ENCODE peak calls at places on chromosomes 16 and 17, in eight cellular contexts. R, J, A, X, M, C, F and L are unnamed samples.

GRCh38 chr16:89737341-89738071 is 16.2 kb downstream of the ZNF276 start:
- DNase-seq in A (no peak), C (no peak), X (no peak), J (no peak), F (peak; percentile 24), M (no peak), R (peak; percentile 71), L (no peak)

GRCh38 chr16:81902025-81902424 is 109.2 kb downstream of the SDR42E1 start:
- DNase-seq in A (no peak), R (no peak), M (no peak), X (no peak), C (no peak), F (no peak), J (no peak), L (no peak)

GRCh38 chr17:64941045-64941444 is 21.8 kb upstream of the LRRC37A3 start:
- DNase-seq in M (no peak), C (no peak), F (no peak), A (no peak), R (no peak), J (no peak), X (no peak), L (no peak)

GRCh38 chr16:10981697-10982216 is 37.4 kb downstream of the CLEC16A start:
- DNase-seq in A (no peak), C (peak; percentile 73), J (no peak), R (peak; percentile 79), F (no peak), M (no peak), X (no peak), L (no peak)

GRCh38 chr17:48587276-48588073 is 2.6 kb downstream of the HOXB3 start:
- DNase-seq in F (no peak), A (no peak), C (no peak), J (no peak), M (no peak), R (no peak), X (no peak), L (no peak)

GRCh38 chr17:17714261-17714866 is 33.1 kb downstream of the RAI1 start:
- DNase-seq in F (no peak), M (no peak), J (no peak), A (no peak), C (no peak), R (no peak), X (no peak), L (no peak)

GRCh38 chr16:50467943-50468748 is 80.0 kb upstream of the NKD1 start:
- DNase-seq in C (peak; percentile 75), X (no peak), R (no peak), J (no peak), M (no peak), A (no peak), F (no peak), L (peak; percentile 8)

GRCh38 chr16:3358884-3359283 is 3.2 kb downstream of the OR2C1 start:
- DNase-seq in F (no peak), X (no peak), C (no peak), M (no peak), R (no peak), J (no peak), A (no peak), L (no peak)

GRCh38 chr16:47676628-47677177 is 215.6 kb downstream of the PHKB start:
- DNase-seq in X (no peak), M (no peak), R (no peak), C (no peak), A (no peak), J (no peak), F (no peak), L (no peak)

GRCh38 chr16:17724242-17724898 is 253.6 kb upstream of the XYLT1 start:
- DNase-seq in F (no peak), R (no peak), C (no peak), M (no peak), A (no peak), J (no peak), X (no peak), L (no peak)

GRCh38 chr16:67857547-67858233 is 10.2 kb upstream of the CENPT start:
- DNase-seq in C (peak; percentile 86), R (no peak), J (peak; percentile 89), M (no peak), F (no peak), X (peak; percentile 90), A (peak; percentile 76), L (no peak)

GRCh38 chr17:40813804-40814203 is 8.6 kb downstream of the KRT10 start:
- DNase-seq in R (no peak), M (no peak), J (no peak), C (no peak), X (no peak), F (no peak), A (no peak), L (no peak)

GRCh38 chr17:40817103-40817682 is 5.2 kb downstream of the KRT10 start:
- DNase-seq in X (no peak), M (no peak), F (no peak), A (no peak), C (no peak), R (no peak), J (no peak), L (no peak)

GRCh38 chr17:40816569-40816968 is 5.8 kb downstream of the KRT10 start:
- DNase-seq in F (no peak), M (no peak), C (no peak), X (no peak), J (no peak), A (no peak), R (no peak), L (no peak)

GRCh38 chr17:40812639-40813038 is 9.8 kb downstream of the KRT10 start:
- DNase-seq in M (no peak), R (no peak), A (no peak), J (no peak), X (no peak), C (no peak), F (no peak), L (no peak)

GRCh38 chr17:40815381-40815780 is 7.0 kb downstream of the KRT10 start:
- DNase-seq in R (no peak), C (no peak), X (no peak), J (no peak), F (no peak), M (no peak), A (no peak), L (no peak)
- H3K27ac ChIP-seq in R (no peak overlapping the region), C (no peak overlapping the region), X (no peak overlapping the region), J (no peak overlapping the region), F (no peak overlapping the region), M (no peak overlapping the region), A (no peak overlapping the region), L (no peak overlapping the region)

DNA sequence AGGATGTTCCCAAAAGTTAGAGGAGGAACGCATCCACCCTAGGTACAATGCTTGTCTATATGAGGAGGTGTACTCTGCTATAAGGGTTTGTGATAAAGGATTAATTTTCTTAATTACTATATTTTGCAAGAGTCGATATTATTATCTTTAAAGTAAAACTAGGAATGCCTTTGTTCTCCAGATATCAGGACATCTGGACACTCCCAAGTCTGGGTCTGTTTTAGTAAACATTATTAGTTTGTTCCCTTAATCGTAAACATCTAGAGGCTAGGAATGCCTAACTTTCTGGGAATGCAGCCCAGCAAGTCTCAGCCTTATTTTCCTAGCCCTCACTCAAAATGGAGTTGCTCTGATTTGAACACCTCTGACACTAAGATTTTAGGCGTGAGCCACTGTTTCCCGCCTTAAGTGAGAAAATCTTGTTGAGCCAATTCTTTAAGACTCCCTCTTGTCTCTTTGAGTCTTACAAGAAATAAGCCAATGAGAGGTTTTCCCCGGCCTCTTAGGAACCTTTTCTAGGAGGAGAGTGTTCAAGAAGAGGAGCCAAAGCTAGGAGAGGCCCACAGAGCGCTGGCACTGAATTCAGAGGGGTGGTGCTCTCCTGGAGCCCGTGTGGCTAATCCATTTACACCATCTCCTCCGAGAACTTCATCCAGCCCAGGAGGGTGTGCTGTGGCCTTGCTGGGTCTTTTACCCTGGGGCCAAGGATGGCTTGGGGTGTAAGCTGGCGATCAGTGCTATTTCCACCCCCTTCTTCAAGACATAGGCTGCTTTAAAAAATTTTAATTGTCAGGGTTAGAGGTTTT is 40.9 kb downstream of the SMARCE1 start:
- DNase-seq in F (no peak), C (no peak), R (no peak), A (no peak), X (no peak), J (no peak), M (no peak), L (no peak)
- H3K27ac ChIP-seq in F (peak overlapping the region; percentile 95), C (no peak overlapping the region), R (peak overlapping the region; percentile 98), A (no peak overlapping the region), X (no peak overlapping the region), J (no peak overlapping the region), M (no peak overlapping the region), L (peak overlapping the region; percentile 94)

GRCh38 chr17:29140051-29140582 is 40.1 kb downstream of the MYO18A start:
- DNase-seq in J (peak; percentile 97), R (peak; percentile 92), M (no peak), C (peak; percentile 89), X (peak; percentile 95), F (peak; percentile 70), A (peak; percentile 87), L (peak; percentile 49)

GRCh38 chr17:29138991-29139682 is 41.1 kb downstream of the MYO18A start:
- DNase-seq in A (peak; percentile 56), J (peak; percentile 80), X (no peak), R (peak; percentile 60), M (no peak), F (peak; percentile 23), C (no peak), L (peak; percentile 27)

GRCh38 chr17:29136998-29137730 is 43.0 kb downstream of the MYO18A start:
- DNase-seq in F (no peak), R (no peak), M (no peak), X (no peak), A (no peak), C (no peak), J (no peak), L (no peak)

GRCh38 chr17:29140631-29141483 is 39.3 kb downstream of the MYO18A start:
- DNase-seq in J (peak; percentile 60), X (no peak), C (peak; percentile 23), F (peak; percentile 49), M (no peak), R (peak; percentile 83), A (no peak), L (peak; percentile 61)

GRCh38 chr17:29138184-29138955 is 41.8 kb downstream of the MYO18A start:
- DNase-seq in A (no peak), R (peak; percentile 83), J (peak; percentile 62), C (no peak), F (peak; percentile 26), M (no peak), X (no peak), L (peak; percentile 18)
- H3K27ac ChIP-seq in A (peak overlapping the region; percentile 73), R (peak overlapping the region; percentile 84), J (peak overlapping the region; percentile 87), C (no peak overlapping the region), F (peak overlapping the region; percentile 48), M (peak overlapping the region; percentile 64), X (peak overlapping the region; percentile 94), L (peak overlapping the region; percentile 79)

GRCh38 chr17:82241183-82241925 is 12.5 kb downstream of the SLC16A3 start:
- DNase-seq in F (no peak), J (peak; percentile 97), R (no peak), M (no peak), X (peak; percentile 86), A (peak; percentile 73), C (no peak), L (no peak)

GRCh38 chr17:82241926-82242697 is 13.3 kb downstream of the SLC16A3 start:
- DNase-seq in R (no peak), X (peak; percentile 73), F (no peak), M (no peak), A (peak; percentile 80), C (no peak), J (no peak), L (no peak)

GRCh38 chr17:82242977-82243647 is 14.3 kb downstream of the SLC16A3 start:
- DNase-seq in M (no peak), X (peak; percentile 89), J (peak; percentile 95), R (no peak), F (no peak), C (no peak), A (peak; percentile 92), L (no peak)

GRCh38 chr17:82243648-82244412 is 15.0 kb downstream of the SLC16A3 start:
- DNase-seq in A (no peak), X (peak; percentile 72), M (no peak), C (no peak), F (no peak), R (no peak), J (no peak), L (no peak)

GRCh38 chr17:82242698-82242976 is 13.8 kb downstream of the SLC16A3 start:
- DNase-seq in C (no peak), F (no peak), R (no peak), J (no peak), X (no peak), A (no peak), M (no peak), L (no peak)
- H3K27ac ChIP-seq in C (no peak overlapping the region), F (peak overlapping the region; percentile 70), R (no peak overlapping the region), J (peak overlapping the region; percentile 89), X (peak overlapping the region; percentile 86), A (peak overlapping the region; percentile 86), M (peak overlapping the region; percentile 47), L (no peak overlapping the region)